ENCODE peak calls at places on chromosomes 1 and 21, in seven cellular contexts. A, O, S, E, K, M and L are unnamed samples.
A peak's percentile ranks its signal among the peaks of the same experiment; 100 is the strongest.

GRCh38 chr1:62687421-62687902 is 724 bp downstream of the DOCK7 start:
- DNase-seq in A (peak; percentile 39), O (peak; percentile 49), S (peak; percentile 64), E (peak; percentile 65), K (peak; percentile 51), M (no peak), L (no peak)

GRCh38 chr1:173303984-173304383 is 96.9 kb upstream of the TNFSF4 start:
- DNase-seq in A (no peak), O (no peak), S (no peak), E (no peak), K (no peak), M (no peak), L (no peak)

GRCh38 chr21:44065428-44065827 is 41.8 kb upstream of the PWP2 start:
- DNase-seq in A (peak; percentile 65), O (peak; percentile 24), S (peak; percentile 90), E (no peak), K (peak; percentile 51), M (peak; percentile 81), L (no peak)

GRCh38 chr1:92478393-92478792 is 8.3 kb downstream of the GFI1 start:
- DNase-seq in A (no peak), O (peak; percentile 33), S (no peak), E (no peak), K (peak; percentile 12), M (no peak), L (no peak)

GRCh38 chr1:109379422-109379821 is 18.3 kb downstream of the SORT1 start:
- DNase-seq in A (peak; percentile 71), O (no peak), S (no peak), E (peak; percentile 48), K (no peak), M (no peak), L (no peak)

GRCh38 chr1:176102700-176103244 is 104.3 kb downstream of the COP1 start:
- DNase-seq in A (peak; percentile 66), O (no peak), S (no peak), E (no peak), K (no peak), M (no peak), L (no peak)

GRCh38 chr1:31181515-31182343 is 58.0 kb downstream of the NKAIN1 start:
- DNase-seq in A (peak; percentile 40), O (no peak), S (no peak), E (peak; percentile 56), K (peak; percentile 74), M (no peak), L (no peak)

GRCh38 chr21:43890042-43890441 is 25.0 kb downstream of the AGPAT3 start:
- DNase-seq in A (no peak), O (no peak), S (no peak), E (no peak), K (no peak), M (peak; percentile 45), L (no peak)

GRCh38 chr1:181768930-181769280 is 285.6 kb downstream of the CACNA1E start:
- DNase-seq in A (no peak), O (peak; percentile 52), S (no peak), E (no peak), K (no peak), M (no peak), L (no peak)

GRCh38 chr1:6584126-6585080 is 4.6 kb downstream of the ZBTB48 start:
- DNase-seq in A (no peak), O (no peak), S (no peak), E (no peak), K (no peak), M (no peak), L (no peak)

GRCh38 chr1:205032512-205032911 is 10.5 kb upstream of the CNTN2 start:
- DNase-seq in A (no peak), O (no peak), S (no peak), E (no peak), K (no peak), M (no peak), L (no peak)

GRCh38 chr1:235601087-235601486 is 48.5 kb downstream of the GNG4 start:
- DNase-seq in A (no peak), O (peak; percentile 63), S (no peak), E (peak; percentile 15), K (peak; percentile 33), M (no peak), L (no peak)

GRCh38 chr1:18918417-18918816 is 16.1 kb upstream of the ALDH4A1 start:
- DNase-seq in A (no peak), O (no peak), S (no peak), E (no peak), K (no peak), M (no peak), L (no peak)

GRCh38 chr1:70247768-70248167 is 26.6 kb downstream of the SRSF11 start:
- DNase-seq in A (no peak), O (no peak), S (no peak), E (no peak), K (no peak), M (no peak), L (no peak)